ENCODE peak calls at places on chromosome 7, in five cellular contexts. P is GM12865; H is CD8-positive, alpha-beta T cell; E is fibroblast of pulmonary artery; L is lung. V is an unnamed sample.
A peak's percentile ranks its signal among the peaks of the same experiment; 100 is the strongest.

GRCh38 chr7:25832456-25832855 is 319.5 kb upstream of the NFE2L3 start:
- DNase-seq in P (no peak), H (no peak), E (peak; percentile 39), L (no peak), V (no peak)

GRCh38 chr7:78770422-78771410 is 682.8 kb downstream of the MAGI2 start:
- DNase-seq in P (peak; percentile 21), H (no peak), E (peak; percentile 2), L (no peak), V (no peak)

GRCh38 chr7:6271091-6271658 is 1.2 kb downstream of the CYTH3 start:
- DNase-seq in P (no peak), H (peak; percentile 51), E (peak; percentile 57), L (peak; percentile 42), V (no peak)

GRCh38 chr7:110944966-110945644 is 145.8 kb upstream of the LRRN3 start:
- DNase-seq in P (no peak), H (no peak), E (no peak), L (no peak), V (no peak)

GRCh38 chr7:108652886-108653285 is 83.2 kb downstream of the DNAJB9 start:
- DNase-seq in P (no peak), H (no peak), E (no peak), L (no peak), V (no peak)

GRCh38 chr7:127654404-127655392 is 2.7 kb downstream of the SND1 start:
- DNase-seq in P (peak; percentile 24), H (no peak), E (no peak), L (no peak), V (no peak)

GRCh38 chr7:38934536-38934935 is 25.5 kb upstream of the VPS41 start:
- DNase-seq in P (no peak), H (no peak), E (no peak), L (no peak), V (no peak)

GRCh38 chr7:158102897-158103296 is 484.7 kb downstream of the PTPRN2 start:
- DNase-seq in P (no peak), H (no peak), E (no peak), L (no peak), V (no peak)

GRCh38 chr7:117401293-117402002 is 25.8 kb downstream of the ASZ1 start:
- DNase-seq in P (peak; percentile 24), H (no peak), E (peak; percentile 20), L (no peak), V (no peak)

GRCh38 chr7:29652611-29653010 is 89.0 kb downstream of the PRR15 start:
- DNase-seq in P (no peak), H (no peak), E (peak; percentile 7), L (no peak), V (no peak)

GRCh38 chr7:89027781-89028180 is 232.2 kb upstream of the TEX47 start:
- DNase-seq in P (no peak), H (no peak), E (no peak), L (no peak), V (no peak)

GRCh38 chr7:24877790-24878311 is 102.1 kb downstream of the OSBPL3 start:
- DNase-seq in P (peak; percentile 77), H (no peak), E (no peak), L (no peak), V (no peak)

GRCh38 chr7:118183254-118183585 is 744 bp upstream of the LSM8 start:
- DNase-seq in P (peak; percentile 28), H (no peak), E (peak; percentile 20), L (no peak), V (no peak)

GRCh38 chr7:37901890-37902524 is 14.6 kb downstream of the SFRP4 start:
- DNase-seq in P (no peak), H (no peak), E (peak; percentile 65), L (no peak), V (no peak)

GRCh38 chr7:93890041-93890463 is 501 bp downstream of the TFPI2 start:
- DNase-seq in P (peak; percentile 65), H (no peak), E (peak; percentile 72), L (no peak), V (peak; percentile 27)

GRCh38 chr7:123397746-123398145 is 136.6 kb downstream of the IQUB start:
- DNase-seq in P (no peak), H (no peak), E (no peak), L (no peak), V (no peak)

GRCh38 chr7:100167912-100168323 is 499 bp downstream of the GAL3ST4 start:
- DNase-seq in P (no peak), H (no peak), E (no peak), L (no peak), V (no peak)

GRCh38 chr7:92281031-92281430 is 35.3 kb downstream of the ANKIB1 start:
- DNase-seq in P (no peak), H (no peak), E (no peak), L (no peak), V (no peak)

GRCh38 chr7:150952331-150953050 is 25.6 kb downstream of the KCNH2 start:
- DNase-seq in P (no peak), H (no peak), E (no peak), L (no peak), V (no peak)

GRCh38 chr7:2019693-2020511 is 212.8 kb downstream of the MAD1L1 start:
- DNase-seq in P (peak; percentile 22), H (peak; percentile 77), E (peak; percentile 87), L (peak; percentile 61), V (no peak)

GRCh38 chr7:43585521-43585920 is 2.6 kb downstream of the STK17A start:
- DNase-seq in P (peak; percentile 44), H (no peak), E (peak; percentile 87), L (no peak), V (no peak)

GRCh38 chr7:5495581-5496375 is 72.1 kb upstream of the TNRC18 start:
- DNase-seq in P (no peak), H (no peak), E (no peak), L (no peak), V (no peak)

GRCh38 chr7:139823855-139824670 is 5.0 kb upstream of the TBXAS1 start:
- DNase-seq in P (no peak), H (no peak), E (peak; percentile 54), L (no peak), V (no peak)

GRCh38 chr7:5528071-5528814 is 104.6 kb upstream of the TNRC18 start:
- DNase-seq in P (peak; percentile 66), H (peak; percentile 72), E (peak; percentile 56), L (peak; percentile 52), V (no peak)

DNA sequence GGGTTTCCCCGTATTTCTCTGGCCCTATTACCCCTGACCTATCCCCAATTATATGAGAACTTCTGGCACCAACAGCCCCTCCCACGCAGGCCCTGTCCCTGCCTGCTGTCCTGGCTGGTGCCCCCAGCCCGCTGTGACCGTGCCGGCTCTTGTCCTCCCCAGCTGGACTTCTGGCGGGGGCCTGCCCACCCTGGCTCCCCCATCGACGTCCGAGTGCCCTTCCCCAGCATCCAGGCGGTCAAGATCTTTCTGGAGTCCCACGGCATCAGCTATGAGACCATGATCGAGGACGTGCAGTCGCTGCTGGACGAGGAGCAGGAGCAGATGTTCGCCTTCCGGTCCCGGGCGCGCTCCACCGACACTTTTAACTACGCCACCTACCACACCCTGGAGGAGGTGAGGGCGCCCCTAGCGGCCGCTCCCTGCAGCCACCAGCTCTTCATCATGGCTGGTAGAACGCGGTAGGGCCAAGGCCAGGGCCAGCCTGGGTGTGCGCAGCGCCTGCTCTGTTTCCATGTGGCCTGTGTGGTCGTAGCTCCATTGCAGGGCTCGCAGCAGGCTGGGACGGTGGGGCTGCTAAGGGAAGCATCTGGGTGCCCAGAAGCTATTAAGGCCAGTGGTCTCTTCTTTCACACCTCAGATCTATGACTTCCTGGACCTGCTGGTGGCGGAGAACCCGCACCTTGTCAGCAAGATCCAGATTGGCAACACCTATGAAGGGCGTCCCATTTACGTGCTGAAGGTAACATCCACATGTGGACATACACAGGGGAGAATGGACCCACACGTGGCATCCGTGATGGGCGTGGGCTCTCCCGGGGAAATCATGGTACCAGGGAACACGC is 1.4 kb downstream of the CPA1 start:
- DNase-seq in P (no peak), H (no peak), E (no peak), L (no peak), V (no peak)
- TF ChIP-seq CTCF in P (no peak), H (no peak), E (peak; percentile 11), L (no peak), V (peak; percentile 16)

GRCh38 chr7:132411142-132411541 is 165.1 kb downstream of the PLXNA4 start:
- DNase-seq in P (no peak), H (no peak), E (no peak), L (no peak), V (no peak)
- TF ChIP-seq CTCF in P (no peak), H (no peak), E (no peak), L (no peak), V (no peak)

GRCh38 chr7:47887016-47887640 is 61.1 kb downstream of the PKD1L1 start:
- DNase-seq in P (no peak), H (no peak), E (no peak), L (peak; percentile 13), V (no peak)

GRCh38 chr7:47882635-47883034 is 65.6 kb downstream of the PKD1L1 start:
- DNase-seq in P (no peak), H (no peak), E (no peak), L (peak; percentile 13), V (no peak)

GRCh38 chr7:47886412-47886811 is 61.9 kb downstream of the PKD1L1 start:
- DNase-seq in P (no peak), H (no peak), E (no peak), L (no peak), V (no peak)

GRCh38 chr7:47885309-47886000 is 62.8 kb downstream of the PKD1L1 start:
- DNase-seq in P (peak; percentile 18), H (no peak), E (no peak), L (peak; percentile 17), V (no peak)

DNA sequence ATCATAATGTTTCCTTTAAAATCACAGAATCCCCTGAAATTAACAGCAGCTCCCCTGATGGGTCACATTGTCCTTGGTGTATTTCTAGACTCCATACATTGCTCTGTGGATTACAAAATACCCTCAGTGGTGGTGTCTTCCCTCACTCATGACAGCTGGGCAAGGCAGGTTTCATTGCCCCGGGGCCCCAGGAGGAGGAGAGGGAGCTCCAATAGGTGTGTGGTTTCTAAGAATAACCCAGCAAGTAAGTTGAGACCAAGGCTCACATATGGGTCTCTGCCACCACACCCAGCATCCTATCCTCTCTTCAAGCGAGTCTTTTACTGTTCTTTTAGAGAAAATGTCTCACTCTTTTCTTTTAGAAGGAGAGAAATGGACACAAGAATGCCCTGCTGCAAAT is 63.6 kb downstream of the PKD1L1 start:
- DNase-seq in P (no peak), H (no peak), E (no peak), L (no peak), V (no peak)
- TF ChIP-seq CTCF in P (no peak), H (no peak), E (no peak), L (no peak), V (no peak)

GRCh38 chr7:48421357-48421756 is 250.1 kb downstream of the ABCA13 start:
- DNase-seq in P (no peak), H (no peak), E (peak; percentile 6), L (no peak), V (no peak)

GRCh38 chr7:48427671-48428070 is 256.4 kb downstream of the ABCA13 start:
- DNase-seq in P (no peak), H (no peak), E (no peak), L (no peak), V (no peak)

GRCh38 chr7:48426966-48427555 is 255.8 kb downstream of the ABCA13 start:
- DNase-seq in P (no peak), H (no peak), E (peak; percentile 1), L (no peak), V (no peak)

GRCh38 chr7:48426331-48426965 is 255.2 kb downstream of the ABCA13 start:
- DNase-seq in P (no peak), H (no peak), E (no peak), L (no peak), V (no peak)

DNA sequence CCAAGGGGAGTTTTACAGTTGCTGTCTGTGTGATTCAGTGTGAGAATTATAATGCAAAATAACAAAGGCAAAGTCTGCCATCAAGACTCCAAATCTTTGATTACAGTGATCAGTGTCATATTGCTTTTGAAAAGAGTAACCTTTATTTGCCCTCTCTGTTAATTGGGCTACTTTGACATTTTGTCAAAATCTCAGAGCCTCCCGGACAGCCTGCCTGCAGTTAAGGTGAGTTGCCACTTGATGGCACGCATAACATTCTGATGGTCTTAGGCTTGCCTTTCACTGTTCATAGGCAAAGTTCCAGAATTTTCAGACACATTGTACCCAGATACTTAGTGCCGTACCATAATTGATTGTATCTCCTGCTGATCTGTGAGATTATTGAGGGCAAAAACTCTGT is 253.5 kb downstream of the ABCA13 start:
- DNase-seq in P (peak; percentile 39), H (no peak), E (no peak), L (no peak), V (no peak)
- TF ChIP-seq CTCF in P (peak; percentile 61), H (no peak), E (no peak), L (no peak), V (peak; percentile 67)